ENCODE peak calls at places on chromosomes 1 and 21, in eight cellular contexts. One of them, this sample, is unnamed.

GRCh38 chr1:150549496-150550221 is 451 bp downstream of the ADAMTSL4 start:
- DNase-seq in ovary: peak
- DNase-seq in cardiac muscle cell: no peak
- DNase-seq in NCI-H524: no peak
- DNase-seq in COR-L47: no peak
- DNase-seq in kidney tubule cell: peak
- DNase-seq in NT2/D1: no peak
- DNase-seq in kidney epithelial cell: no peak
- DNase-seq in this sample: peak

GRCh38 chr21:46634427-46634826 is 1.0 kb upstream of the PRMT2 start:
- DNase-seq in ovary: no peak
- DNase-seq in cardiac muscle cell: no peak
- DNase-seq in NCI-H524: no peak
- DNase-seq in COR-L47: no peak
- DNase-seq in kidney tubule cell: no peak
- DNase-seq in NT2/D1: no peak
- DNase-seq in kidney epithelial cell: no peak
- DNase-seq in this sample: no peak

GRCh38 chr1:153816283-153816904 is 41.2 kb downstream of the SLC27A3 start:
- DNase-seq in ovary: no peak
- DNase-seq in cardiac muscle cell: peak
- DNase-seq in NCI-H524: no peak
- DNase-seq in COR-L47: no peak
- DNase-seq in kidney tubule cell: no peak
- DNase-seq in NT2/D1: no peak
- DNase-seq in kidney epithelial cell: no peak
- DNase-seq in this sample: no peak

GRCh38 chr1:173255214-173255813 is 48.2 kb upstream of the TNFSF4 start:
- DNase-seq in ovary: no peak
- DNase-seq in cardiac muscle cell: peak
- DNase-seq in NCI-H524: no peak
- DNase-seq in COR-L47: no peak
- DNase-seq in kidney tubule cell: peak
- DNase-seq in NT2/D1: peak
- DNase-seq in kidney epithelial cell: no peak
- DNase-seq in this sample: no peak

GRCh38 chr1:55059302-55060132 is 20.2 kb downstream of the PCSK9 start:
- DNase-seq in ovary: no peak
- DNase-seq in cardiac muscle cell: no peak
- DNase-seq in NCI-H524: no peak
- DNase-seq in COR-L47: no peak
- DNase-seq in kidney tubule cell: no peak
- DNase-seq in NT2/D1: no peak
- DNase-seq in kidney epithelial cell: no peak
- DNase-seq in this sample: no peak

GRCh38 chr1:14924455-14925325 is 228.9 kb upstream of the TMEM51 start:
- DNase-seq in ovary: peak
- DNase-seq in cardiac muscle cell: peak
- DNase-seq in NCI-H524: no peak
- DNase-seq in COR-L47: peak
- DNase-seq in kidney tubule cell: peak
- DNase-seq in NT2/D1: no peak
- DNase-seq in kidney epithelial cell: no peak
- DNase-seq in this sample: peak

GRCh38 chr1:34028381-34029055 is 136.5 kb downstream of the CSMD2 start:
- DNase-seq in ovary: no peak
- DNase-seq in cardiac muscle cell: no peak
- DNase-seq in NCI-H524: no peak
- DNase-seq in COR-L47: no peak
- DNase-seq in kidney tubule cell: no peak
- DNase-seq in NT2/D1: no peak
- DNase-seq in kidney epithelial cell: no peak
- DNase-seq in this sample: no peak

GRCh38 chr1:167221126-167221803 is 579 bp downstream of the POU2F1 start:
- DNase-seq in ovary: peak
- DNase-seq in cardiac muscle cell: peak
- DNase-seq in NCI-H524: no peak
- DNase-seq in COR-L47: no peak
- DNase-seq in kidney tubule cell: peak
- DNase-seq in NT2/D1: no peak
- DNase-seq in kidney epithelial cell: no peak
- DNase-seq in this sample: no peak

GRCh38 chr1:200919386-200919785 is 24.7 kb downstream of the INAVA start:
- DNase-seq in ovary: no peak
- DNase-seq in cardiac muscle cell: no peak
- DNase-seq in NCI-H524: no peak
- DNase-seq in COR-L47: no peak
- DNase-seq in kidney tubule cell: no peak
- DNase-seq in NT2/D1: no peak
- DNase-seq in kidney epithelial cell: no peak
- DNase-seq in this sample: no peak

GRCh38 chr1:59520759-59521442 is 224.0 kb downstream of the FGGY start:
- DNase-seq in ovary: peak
- DNase-seq in cardiac muscle cell: peak
- DNase-seq in NCI-H524: no peak
- DNase-seq in COR-L47: no peak
- DNase-seq in kidney tubule cell: peak
- DNase-seq in NT2/D1: no peak
- DNase-seq in kidney epithelial cell: peak
- DNase-seq in this sample: peak

GRCh38 chr1:43441166-43441893 is 12.4 kb downstream of the HYI start:
- DNase-seq in ovary: no peak
- DNase-seq in cardiac muscle cell: no peak
- DNase-seq in NCI-H524: no peak
- DNase-seq in COR-L47: no peak
- DNase-seq in kidney tubule cell: no peak
- DNase-seq in NT2/D1: no peak
- DNase-seq in kidney epithelial cell: no peak
- DNase-seq in this sample: no peak

GRCh38 chr1:1664941-1665814 is 6.4 kb upstream of the CDK11B start:
- DNase-seq in ovary: peak
- DNase-seq in cardiac muscle cell: no peak
- DNase-seq in NCI-H524: no peak
- DNase-seq in COR-L47: no peak
- DNase-seq in kidney tubule cell: no peak
- DNase-seq in NT2/D1: no peak
- DNase-seq in kidney epithelial cell: no peak
- DNase-seq in this sample: peak

GRCh38 chr1:243926803-243927245 is 76.8 kb upstream of the AKT3 start:
- DNase-seq in ovary: no peak
- DNase-seq in cardiac muscle cell: peak
- DNase-seq in NCI-H524: no peak
- DNase-seq in COR-L47: no peak
- DNase-seq in kidney tubule cell: peak
- DNase-seq in NT2/D1: peak
- DNase-seq in kidney epithelial cell: peak
- DNase-seq in this sample: no peak

GRCh38 chr1:15949453-15950245 is 26.3 kb downstream of the ZBTB17 start:
- DNase-seq in ovary: peak
- DNase-seq in cardiac muscle cell: peak
- DNase-seq in NCI-H524: no peak
- DNase-seq in COR-L47: no peak
- DNase-seq in kidney tubule cell: peak
- DNase-seq in NT2/D1: no peak
- DNase-seq in kidney epithelial cell: peak
- DNase-seq in this sample: peak

GRCh38 chr1:199778324-199778955 is 249.1 kb upstream of the NR5A2 start:
- DNase-seq in ovary: no peak
- DNase-seq in cardiac muscle cell: no peak
- DNase-seq in NCI-H524: no peak
- DNase-seq in COR-L47: no peak
- DNase-seq in kidney tubule cell: peak
- DNase-seq in NT2/D1: no peak
- DNase-seq in kidney epithelial cell: no peak
- DNase-seq in this sample: no peak

GRCh38 chr1:203048555-203049051 is 22.3 kb downstream of the PPFIA4 start:
- DNase-seq in ovary: no peak
- DNase-seq in cardiac muscle cell: no peak
- DNase-seq in NCI-H524: peak
- DNase-seq in COR-L47: no peak
- DNase-seq in kidney tubule cell: no peak
- DNase-seq in NT2/D1: no peak
- DNase-seq in kidney epithelial cell: no peak
- DNase-seq in this sample: no peak

GRCh38 chr1:232599178-232600041 is 30.5 kb downstream of the SIPA1L2 start:
- DNase-seq in ovary: no peak
- DNase-seq in cardiac muscle cell: no peak
- DNase-seq in NCI-H524: no peak
- DNase-seq in COR-L47: no peak
- DNase-seq in kidney tubule cell: peak
- DNase-seq in NT2/D1: no peak
- DNase-seq in kidney epithelial cell: no peak
- DNase-seq in this sample: no peak

GRCh38 chr1:201084171-201084766 is 28.0 kb downstream of the CACNA1S start:
- DNase-seq in ovary: no peak
- DNase-seq in cardiac muscle cell: no peak
- DNase-seq in NCI-H524: no peak
- DNase-seq in COR-L47: peak
- DNase-seq in kidney tubule cell: no peak
- DNase-seq in NT2/D1: no peak
- DNase-seq in kidney epithelial cell: no peak
- DNase-seq in this sample: no peak

GRCh38 chr21:43209575-43210453 is 41.0 kb downstream of the CRYAA start:
- DNase-seq in ovary: no peak
- DNase-seq in cardiac muscle cell: peak
- DNase-seq in NCI-H524: no peak
- DNase-seq in COR-L47: no peak
- DNase-seq in kidney tubule cell: no peak
- DNase-seq in NT2/D1: no peak
- DNase-seq in kidney epithelial cell: no peak
- DNase-seq in this sample: no peak

GRCh38 chr1:15760520-15761211 is 2.1 kb downstream of the FBLIM1 start:
- DNase-seq in ovary: peak
- DNase-seq in cardiac muscle cell: peak
- DNase-seq in NCI-H524: no peak
- DNase-seq in COR-L47: no peak
- DNase-seq in kidney tubule cell: peak
- DNase-seq in NT2/D1: no peak
- DNase-seq in kidney epithelial cell: no peak
- DNase-seq in this sample: peak

GRCh38 chr1:192654607-192655389 is 18.9 kb downstream of the RGS13 start:
- DNase-seq in ovary: no peak
- DNase-seq in cardiac muscle cell: peak
- DNase-seq in NCI-H524: no peak
- DNase-seq in COR-L47: no peak
- DNase-seq in kidney tubule cell: peak
- DNase-seq in NT2/D1: no peak
- DNase-seq in kidney epithelial cell: peak
- DNase-seq in this sample: no peak

GRCh38 chr21:32256873-32257620 is 21.8 kb downstream of the MIS18A start:
- DNase-seq in ovary: peak
- DNase-seq in cardiac muscle cell: peak
- DNase-seq in NCI-H524: peak
- DNase-seq in COR-L47: peak
- DNase-seq in kidney tubule cell: peak
- DNase-seq in NT2/D1: no peak
- DNase-seq in kidney epithelial cell: peak
- DNase-seq in this sample: peak

GRCh38 chr1:61337471-61337870 is 255.1 kb downstream of the NFIA start:
- DNase-seq in ovary: no peak
- DNase-seq in cardiac muscle cell: peak
- DNase-seq in NCI-H524: no peak
- DNase-seq in COR-L47: no peak
- DNase-seq in kidney tubule cell: no peak
- DNase-seq in NT2/D1: no peak
- DNase-seq in kidney epithelial cell: no peak
- DNase-seq in this sample: no peak

GRCh38 chr21:35909456-35910178 is 150.7 kb downstream of the SETD4 start:
- DNase-seq in ovary: no peak
- DNase-seq in cardiac muscle cell: no peak
- DNase-seq in NCI-H524: no peak
- DNase-seq in COR-L47: no peak
- DNase-seq in kidney tubule cell: no peak
- DNase-seq in NT2/D1: no peak
- DNase-seq in kidney epithelial cell: no peak
- DNase-seq in this sample: no peak

GRCh38 chr1:229563241-229563640 is 4.7 kb upstream of the ABCB10 start:
- DNase-seq in ovary: no peak
- DNase-seq in cardiac muscle cell: no peak
- DNase-seq in NCI-H524: peak
- DNase-seq in COR-L47: no peak
- DNase-seq in kidney tubule cell: peak
- DNase-seq in NT2/D1: no peak
- DNase-seq in kidney epithelial cell: peak
- DNase-seq in this sample: no peak

GRCh38 chr1:209755926-209756607 is at the start of gene TRAF3IP3:
- DNase-seq in ovary: no peak
- DNase-seq in cardiac muscle cell: no peak
- DNase-seq in NCI-H524: no peak
- DNase-seq in COR-L47: no peak
- DNase-seq in kidney tubule cell: no peak
- DNase-seq in NT2/D1: no peak
- DNase-seq in kidney epithelial cell: no peak
- DNase-seq in this sample: no peak

GRCh38 chr1:54406339-54407181 is at the start of gene SSBP3:
- DNase-seq in ovary: peak
- DNase-seq in cardiac muscle cell: peak
- DNase-seq in NCI-H524: peak
- DNase-seq in COR-L47: peak
- DNase-seq in kidney tubule cell: peak
- DNase-seq in NT2/D1: peak
- DNase-seq in kidney epithelial cell: peak
- DNase-seq in this sample: peak

GRCh38 chr21:34553199-34553952 is 41.4 kb upstream of the KCNE1 start:
- DNase-seq in ovary: no peak
- DNase-seq in cardiac muscle cell: peak
- DNase-seq in NCI-H524: no peak
- DNase-seq in COR-L47: no peak
- DNase-seq in kidney tubule cell: peak
- DNase-seq in NT2/D1: peak
- DNase-seq in kidney epithelial cell: no peak
- DNase-seq in this sample: no peak

GRCh38 chr1:100861379-100861778 is 33.3 kb downstream of the EXTL2 start:
- DNase-seq in ovary: no peak
- DNase-seq in cardiac muscle cell: peak
- DNase-seq in NCI-H524: no peak
- DNase-seq in COR-L47: no peak
- DNase-seq in kidney tubule cell: no peak
- DNase-seq in NT2/D1: no peak
- DNase-seq in kidney epithelial cell: no peak
- DNase-seq in this sample: no peak